ENCODE peak calls at places on chromosome 10, in four cellular contexts. W, U, L and V are unnamed samples. For H3K27me3, the result is how much of the 10 kb centered on the place peaks cover.

GRCh38 chr10:116567335-116567734 is 21.6 kb downstream of the PNLIP start:
- DNase-seq in W (no peak), U (no peak), L (no peak), V (no peak)

GRCh38 chr10:72466018-72466417 is 111.3 kb upstream of the DNAJB12 start:
- DNase-seq in W (no peak), U (no peak), L (no peak), V (no peak)

GRCh38 chr10:17348111-17349008 is 106.0 kb downstream of the ST8SIA6 start:
- DNase-seq in W (peak), U (no peak), L (peak), V (peak)

GRCh38 chr10:35191523-35191922 is 64.9 kb downstream of the CREM start:
- DNase-seq in W (peak), U (no peak), L (no peak), V (peak)

GRCh38 chr10:69504576-69505250 is 53.4 kb downstream of the TSPAN15 start:
- DNase-seq in W (no peak), U (peak), L (no peak), V (no peak)

GRCh38 chr10:50395279-50395678 is 144.0 kb upstream of the ASAH2 start:
- DNase-seq in W (no peak), U (no peak), L (peak), V (no peak)

GRCh38 chr10:94403823-94404228 is 1.5 kb downstream of the TBC1D12 start:
- DNase-seq in W (no peak), U (no peak), L (no peak), V (no peak)

GRCh38 chr10:84065764-84066163 is 73.5 kb upstream of the GHITM start:
- DNase-seq in W (no peak), U (no peak), L (no peak), V (no peak)

GRCh38 chr10:68560916-68561691 is 967 bp downstream of the TET1 start:
- DNase-seq in W (no peak), U (no peak), L (no peak), V (peak)

GRCh38 chr10:48573045-48573444 is 31.8 kb downstream of the ARHGAP22 start:
- DNase-seq in W (no peak), U (no peak), L (no peak), V (no peak)

GRCh38 chr10:34713875-34714274 is 101.2 kb downstream of the PARD3 start:
- DNase-seq in W (no peak), U (no peak), L (peak), V (no peak)

GRCh38 chr10:110834622-110835219 is 37.0 kb upstream of the PDCD4 start:
- DNase-seq in W (peak), U (no peak), L (peak), V (peak)

GRCh38 chr10:61845950-61846268 is 55.6 kb upstream of the ARID5B start:
- DNase-seq in W (no peak), U (no peak), L (no peak), V (no peak)

GRCh38 chr10:62475531-62475930 is 101.4 kb downstream of the ZNF365 start:
- DNase-seq in W (no peak), U (no peak), L (no peak), V (no peak)

GRCh38 chr10:72335394-72336258 is 19.1 kb downstream of the DNAJB12 start:
- DNase-seq in W (no peak), U (peak), L (no peak), V (peak)

GRCh38 chr10:89644691-89644966 is 413 bp downstream of the PANK1 start:
- DNase-seq in W (no peak), U (no peak), L (no peak), V (no peak)

GRCh38 chr10:88041243-88042161 is 178.1 kb downstream of the PTEN start:
- DNase-seq in W (no peak), U (no peak), L (peak), V (no peak)

GRCh38 chr10:77548157-77548556 is 89.5 kb downstream of the KCNMA1 start:
- DNase-seq in W (peak), U (peak), L (no peak), V (no peak)

GRCh38 chr10:73991203-73991602 is 6.7 kb upstream of the VCL start:
- DNase-seq in W (no peak), U (no peak), L (no peak), V (no peak)

GRCh38 chr10:113228570-113228969 is 278.5 kb downstream of the TCF7L2 start:
- DNase-seq in W (no peak), U (no peak), L (no peak), V (no peak)

GRCh38 chr10:93015722-93016121 is 44.9 kb upstream of the CYP26C1 start:
- DNase-seq in W (no peak), U (no peak), L (no peak), V (no peak)

GRCh38 chr10:76035728-76036409 is 604.4 kb downstream of the LRMDA start:
- DNase-seq in W (no peak), U (no peak), L (no peak), V (no peak)

GRCh38 chr10:88299787-88300186 is 283.3 kb downstream of the RNLS start:
- DNase-seq in W (no peak), U (no peak), L (peak), V (no peak)

GRCh38 chr10:82544377-82544776 is 669.4 kb downstream of the NRG3 start:
- DNase-seq in W (no peak), U (no peak), L (no peak), V (no peak)

GRCh38 chr10:110074986-110075664 is 67.3 kb downstream of the ADD3 start:
- DNase-seq in W (no peak), U (no peak), L (peak), V (no peak)

GRCh38 chr10:17802966-17803365 is 6.2 kb upstream of the MRC1 start:
- DNase-seq in W (no peak), U (no peak), L (peak), V (no peak)

GRCh38 chr10:127449491-127449890 is 99.6 kb upstream of the NPS start:
- DNase-seq in W (no peak), U (no peak), L (no peak), V (no peak)

GRCh38 chr10:44937201-44938005 is 22.2 kb upstream of the RASSF4 start:
- DNase-seq in W (peak), U (no peak), L (no peak), V (no peak)

GRCh38 chr10:8617792-8618191 is 563.3 kb downstream of the GATA3 start:
- DNase-seq in W (no peak), U (no peak), L (peak), V (no peak)

GRCh38 chr10:71562884-71563283 is 156.7 kb downstream of the C10orf105 start:
- DNase-seq in W (no peak), U (no peak), L (no peak), V (no peak)

GRCh38 chr10:80159166-80159888 is 26.8 kb downstream of the PLAC9 start:
- DNase-seq in W (no peak), U (no peak), L (no peak), V (no peak)

GRCh38 chr10:117391436-117392205 is 16.4 kb upstream of the PDZD8 start:
- DNase-seq in W (no peak), U (peak), L (peak), V (no peak)

GRCh38 chr10:3774814-3775670 is 10.0 kb downstream of the KLF6 start:
- DNase-seq in W (no peak), U (no peak), L (peak), V (no peak)

GRCh38 chr10:27783660-27784059 is 38.0 kb upstream of the MKX start:
- DNase-seq in W (no peak), U (no peak), L (peak), V (no peak)

GRCh38 chr10:31467791-31468535 is 148.9 kb downstream of the ZEB1 start:
- DNase-seq in W (peak), U (peak), L (peak), V (peak)

GRCh38 chr10:102963237-102963886 is 45.3 kb downstream of the CNNM2 start:
- DNase-seq in W (no peak), U (no peak), L (no peak), V (no peak)

GRCh38 chr10:36621346-36621745 is 504.1 kb upstream of the ANKRD30A start:
- DNase-seq in W (no peak), U (no peak), L (peak), V (no peak)

GRCh38 chr10:83050815-83051214 is 1088.5 kb upstream of the GHITM start:
- DNase-seq in W (no peak), U (no peak), L (no peak), V (no peak)

GRCh38 chr10:99234067-99234738 is 1.4 kb downstream of the HPSE2 start:
- DNase-seq in W (peak), U (peak), L (peak), V (peak)

GRCh38 chr10:80452069-80452468 is 2.0 kb upstream of the TSPAN14 start:
- DNase-seq in W (no peak), U (no peak), L (no peak), V (no peak)

GRCh38 chr10:133098426-133099124 is 10.9 kb downstream of the ADGRA1 start:
- DNase-seq in W (no peak), U (no peak), L (no peak), V (no peak)

GRCh38 chr10:133097961-133098360 is 10.2 kb downstream of the ADGRA1 start:
- DNase-seq in W (no peak), U (no peak), L (no peak), V (no peak)

GRCh38 chr10:133099571-133099970 is 11.8 kb downstream of the ADGRA1 start:
- DNase-seq in W (no peak), U (no peak), L (no peak), V (no peak)

GRCh38 chr10:133100706-133101463 is 13.2 kb downstream of the ADGRA1 start:
- DNase-seq in W (no peak), U (no peak), L (no peak), V (peak)

DNA sequence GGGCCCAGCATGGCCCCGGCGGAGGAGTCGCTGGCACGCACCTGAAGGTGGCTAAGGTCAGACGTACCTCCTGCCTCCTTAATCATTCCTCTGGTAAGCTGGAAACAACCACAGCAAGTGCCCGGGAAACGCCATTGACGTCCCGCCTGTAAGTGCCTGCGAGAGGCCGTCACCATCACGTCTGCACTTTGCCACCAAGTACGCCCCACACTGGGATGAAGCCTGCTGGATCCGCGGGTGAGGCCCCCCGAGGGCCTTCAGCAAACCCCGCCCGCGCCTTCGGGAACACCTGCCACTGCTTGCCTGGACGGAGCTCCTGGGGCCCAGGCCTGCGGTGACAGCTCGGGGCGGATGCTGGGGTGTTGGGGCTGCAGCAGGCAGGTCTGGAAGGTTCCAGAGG is 12.5 kb downstream of the ADGRA1 start:
- DNase-seq in W (no peak), U (no peak), L (no peak), V (no peak)
- H3K27me3 ChIP-seq in W (half or more), U (half or more), L (under half), V (under half)

DNA sequence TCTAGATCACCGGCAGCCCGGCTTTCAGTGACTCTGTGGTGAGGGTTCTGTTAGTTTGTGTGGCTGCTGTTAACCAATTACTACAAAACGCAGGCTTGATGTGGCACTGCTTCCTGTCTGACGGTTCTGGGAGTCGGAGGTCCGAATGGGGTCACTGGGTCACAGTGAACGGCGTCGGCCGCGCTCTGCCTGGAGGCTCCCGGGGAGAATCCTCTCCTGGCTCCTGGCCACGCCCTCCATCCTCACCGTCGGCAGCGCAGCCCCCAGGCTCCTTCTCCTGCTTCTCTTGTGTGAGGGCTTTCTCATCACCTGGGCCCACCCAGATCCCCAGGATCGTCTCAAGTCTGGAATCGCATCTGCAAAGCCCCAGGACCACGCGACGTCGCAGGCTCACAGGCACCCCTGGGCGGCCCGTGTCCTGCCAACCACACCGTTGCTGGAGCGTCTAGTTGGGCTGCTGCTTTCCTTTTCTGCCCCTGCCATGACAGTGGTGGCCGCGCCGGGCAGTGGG is 31.8 kb upstream of the NKX6-2 start:
- DNase-seq in W (no peak), U (peak), L (no peak), V (peak)
- H3K27me3 ChIP-seq in W (half or more), U (under half), L (under half), V (under half)

GRCh38 chr10:100637785-100638184 is 102.0 kb downstream of the HIF1AN start:
- DNase-seq in W (no peak), U (no peak), L (no peak), V (no peak)

GRCh38 chr10:100634034-100634433 is 98.3 kb downstream of the HIF1AN start:
- DNase-seq in W (no peak), U (no peak), L (no peak), V (no peak)

GRCh38 chr10:100632027-100632426 is 96.3 kb downstream of the HIF1AN start:
- DNase-seq in W (no peak), U (no peak), L (no peak), V (no peak)

GRCh38 chr10:100642295-100642994 is 102.9 kb upstream of the PAX2 start:
- DNase-seq in W (no peak), U (no peak), L (no peak), V (no peak)

GRCh38 chr10:100636848-100637553 is 101.3 kb downstream of the HIF1AN start:
- DNase-seq in W (no peak), U (no peak), L (no peak), V (no peak)
- H3K27me3 ChIP-seq in W (half or more), U (half or more), L (under half), V (under half)

GRCh38 chr10:104324931-104325330 is 13.3 kb downstream of the ITPRIP start:
- DNase-seq in W (peak), U (no peak), L (no peak), V (peak)

GRCh38 chr10:104322416-104322782 is 15.9 kb downstream of the ITPRIP start:
- DNase-seq in W (peak), U (peak), L (peak), V (peak)

GRCh38 chr10:104321716-104322415 is 16.4 kb downstream of the ITPRIP start:
- DNase-seq in W (peak), U (no peak), L (no peak), V (peak)

GRCh38 chr10:104323721-104324686 is 14.3 kb downstream of the ITPRIP start:
- DNase-seq in W (peak), U (peak), L (no peak), V (no peak)

GRCh38 chr10:104323085-104323484 is 15.2 kb downstream of the ITPRIP start:
- DNase-seq in W (no peak), U (no peak), L (no peak), V (no peak)
- H3K27me3 ChIP-seq in W (under half), U (under half), L (under half), V (under half)

GRCh38 chr10:114239117-114239993 is at the start of gene VWA2:
- DNase-seq in W (peak), U (peak), L (no peak), V (peak)

GRCh38 chr10:114243661-114244060 is 4.6 kb downstream of the VWA2 start:
- DNase-seq in W (no peak), U (no peak), L (no peak), V (no peak)

GRCh38 chr10:114244126-114244525 is 5.1 kb downstream of the VWA2 start:
- DNase-seq in W (no peak), U (no peak), L (no peak), V (no peak)

GRCh38 chr10:114239994-114240345 is 916 bp downstream of the VWA2 start:
- DNase-seq in W (no peak), U (no peak), L (no peak), V (no peak)

DNA sequence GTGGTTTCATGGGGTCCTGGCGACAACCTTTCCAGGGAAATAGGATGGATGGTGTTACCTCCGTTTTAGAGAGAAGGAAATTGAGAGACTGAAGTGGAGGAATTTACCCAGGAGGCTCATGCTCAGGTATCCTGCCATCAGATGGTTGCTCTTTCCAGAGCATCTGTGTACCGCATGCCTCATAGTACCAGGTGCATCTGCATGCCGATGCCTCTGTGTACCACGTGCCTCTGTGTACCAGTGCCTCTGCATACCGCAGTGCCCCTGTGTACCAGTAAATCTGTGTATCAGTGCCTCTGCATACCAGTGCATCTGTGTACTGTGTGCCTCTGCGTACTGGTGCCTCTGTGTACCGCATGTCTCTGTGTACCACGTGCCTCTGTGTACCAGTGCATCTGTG is 3.2 kb downstream of the VWA2 start:
- DNase-seq in W (no peak), U (no peak), L (no peak), V (no peak)
- H3K27me3 ChIP-seq in W (half or more), U (under half), L (under half), V (under half)

DNA sequence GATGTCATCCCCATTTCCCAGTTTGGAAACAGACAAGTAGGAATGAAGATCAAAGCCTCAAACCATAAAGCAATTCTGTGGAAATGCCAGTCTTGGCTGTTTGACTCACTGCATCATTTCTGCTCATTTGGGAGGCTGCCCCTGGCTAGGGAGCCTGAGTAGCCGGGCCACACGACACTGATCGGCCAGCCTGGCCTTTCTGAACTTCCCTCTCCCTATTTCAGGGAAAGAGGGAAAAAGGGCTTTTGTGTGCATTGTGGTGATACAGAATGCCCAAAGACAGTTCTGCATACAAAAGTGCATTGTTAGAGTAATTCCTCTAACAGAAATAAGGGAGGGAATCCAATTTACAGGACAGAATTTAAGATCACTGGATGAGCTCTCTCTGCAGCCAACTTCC is 41.7 kb upstream of the OPALIN start:
- DNase-seq in W (no peak), U (no peak), L (no peak), V (no peak)
- H3K27me3 ChIP-seq in W (half or more), U (under half), L (under half), V (under half)

DNA sequence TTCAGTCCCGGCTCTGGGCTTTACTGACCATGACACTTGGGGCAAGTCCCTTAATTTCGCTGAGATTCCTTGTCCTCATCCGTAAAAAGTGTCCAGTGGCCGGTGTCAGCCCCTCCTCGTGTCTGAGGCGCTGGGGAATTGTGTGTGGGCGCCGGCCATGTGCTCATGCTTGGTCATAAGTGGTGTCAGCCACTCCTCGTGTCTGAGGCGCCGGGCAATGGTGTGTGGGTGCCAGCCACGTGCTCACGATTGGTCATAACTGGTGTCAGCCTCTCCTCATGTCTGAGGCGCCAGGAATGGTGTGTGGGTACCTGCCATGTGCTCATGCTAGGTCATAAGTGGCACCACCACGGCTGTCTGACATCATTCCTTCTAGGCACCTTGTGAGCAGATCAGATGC is 40.7 kb upstream of the DMBT1 start:
- DNase-seq in W (no peak), U (no peak), L (no peak), V (no peak)
- H3K27me3 ChIP-seq in W (under half), U (under half), L (under half), V (under half)